ENCODE peak calls at places on chromosomes 16 and 17, in seven cellular contexts. J, C, L, K, E, Z and T are unnamed samples.

GRCh38 chr17:28865946-28866752 is 11.3 kb downstream of the ERAL1 start:
- DNase-seq in J (peak; percentile 56), C (no peak), L (no peak), K (no peak), E (no peak), Z (no peak), T (no peak)

GRCh38 chr17:20952183-20952582 is 90.6 kb downstream of the USP22 start:
- DNase-seq in J (no peak), C (no peak), L (peak; percentile 96), K (no peak), E (no peak), Z (no peak), T (no peak)

GRCh38 chr17:74431568-74432483 is at the start of gene GPRC5C:
- DNase-seq in J (no peak), C (peak; percentile 67), L (peak; percentile 85), K (peak; percentile 41), E (no peak), Z (peak; percentile 78), T (peak; percentile 86)

GRCh38 chr16:84788968-84789371 is 30.8 kb upstream of the CRISPLD2 start:
- DNase-seq in J (no peak), C (no peak), L (no peak), K (no peak), E (no peak), Z (no peak), T (no peak)

GRCh38 chr16:3673676-3674377 is 19.3 kb downstream of the DNASE1 start:
- DNase-seq in J (no peak), C (no peak), L (no peak), K (no peak), E (no peak), Z (peak; percentile 24), T (no peak)

GRCh38 chr17:6162216-6162615 is 92.0 kb downstream of the WSCD1 start:
- DNase-seq in J (no peak), C (no peak), L (no peak), K (no peak), E (no peak), Z (no peak), T (no peak)

GRCh38 chr17:6233856-6234255 is 163.7 kb downstream of the WSCD1 start:
- DNase-seq in J (no peak), C (no peak), L (no peak), K (no peak), E (peak; percentile 25), Z (no peak), T (peak; percentile 27)

GRCh38 chr17:66524848-66525247 is 222.4 kb downstream of the PRKCA start:
- DNase-seq in J (no peak), C (no peak), L (no peak), K (no peak), E (no peak), Z (no peak), T (no peak)

GRCh38 chr17:68684860-68685493 is 83.8 kb upstream of the FAM20A start:
- DNase-seq in J (no peak), C (peak; percentile 53), L (no peak), K (no peak), E (no peak), Z (no peak), T (no peak)

GRCh38 chr17:48351916-48352332 is 78.1 kb downstream of the SKAP1 start:
- DNase-seq in J (peak; percentile 64), C (no peak), L (peak; percentile 80), K (no peak), E (no peak), Z (no peak), T (no peak)

GRCh38 chr17:28443901-28444638 is 29.4 kb upstream of the SLC13A2 start:
- DNase-seq in J (no peak), C (no peak), L (no peak), K (no peak), E (no peak), Z (no peak), T (no peak)

GRCh38 chr16:85220125-85220839 is 108.0 kb upstream of the CIBAR2 start:
- DNase-seq in J (no peak), C (peak; percentile 33), L (peak; percentile 73), K (peak; percentile 72), E (peak; percentile 77), Z (peak; percentile 77), T (peak; percentile 77)

GRCh38 chr16:55655709-55656694 is at the start of gene SLC6A2:
- DNase-seq in J (no peak), C (no peak), L (no peak), K (no peak), E (no peak), Z (no peak), T (peak; percentile 58)

GRCh38 chr17:21538615-21539014 is 153.7 kb upstream of the KCNJ18 start:
- DNase-seq in J (no peak), C (no peak), L (no peak), K (no peak), E (no peak), Z (no peak), T (no peak)

GRCh38 chr17:79907855-79908254 is 68.6 kb upstream of the CBX4 start:
- DNase-seq in J (no peak), C (no peak), L (no peak), K (no peak), E (no peak), Z (no peak), T (no peak)

GRCh38 chr16:68539704-68540370 is 746 bp downstream of the ZFP90 start:
- DNase-seq in J (peak; percentile 46), C (no peak), L (no peak), K (peak; percentile 32), E (peak; percentile 47), Z (peak; percentile 28), T (no peak)

GRCh38 chr16:88478115-88478514 is 25.0 kb downstream of the ZFPM1 start:
- DNase-seq in J (peak; percentile 59), C (no peak), L (no peak), K (no peak), E (no peak), Z (no peak), T (no peak)

GRCh38 chr16:70561623-70562022 is 38.0 kb downstream of the SF3B3 start:
- DNase-seq in J (no peak), C (no peak), L (no peak), K (peak; percentile 48), E (peak; percentile 52), Z (no peak), T (no peak)

GRCh38 chr16:9079430-9079812 is 12.0 kb upstream of the HAPSTR1 start:
- DNase-seq in J (no peak), C (no peak), L (no peak), K (no peak), E (no peak), Z (no peak), T (no peak)

GRCh38 chr17:77607606-77608005 is 350.9 kb upstream of the TNRC6C start:
- DNase-seq in J (no peak), C (no peak), L (no peak), K (no peak), E (no peak), Z (no peak), T (no peak)

GRCh38 chr17:4900231-4901107 is 1.1 kb downstream of the C17orf107 start:
- DNase-seq in J (peak; percentile 14), C (no peak), L (no peak), K (no peak), E (no peak), Z (no peak), T (no peak)

GRCh38 chr17:17661134-17661533 is 20.1 kb upstream of the RAI1 start:
- DNase-seq in J (no peak), C (no peak), L (no peak), K (no peak), E (no peak), Z (no peak), T (no peak)

GRCh38 chr16:67430504-67431076 is 331 bp upstream of the HSD11B2 start:
- DNase-seq in J (peak; percentile 4), C (no peak), L (peak; percentile 41), K (no peak), E (no peak), Z (no peak), T (peak; percentile 40)

GRCh38 chr17:14557482-14557881 is 256.6 kb downstream of the HS3ST3B1 start:
- DNase-seq in J (peak; percentile 63), C (no peak), L (no peak), K (no peak), E (no peak), Z (no peak), T (no peak)

GRCh38 chr17:50129946-50130777 is at the start of gene SAMD14:
- DNase-seq in J (no peak), C (no peak), L (peak; percentile 22), K (peak; percentile 43), E (peak; percentile 66), Z (no peak), T (peak; percentile 61)

GRCh38 chr16:72927199-72928088 is 120.5 kb downstream of the ZFHX3 start:
- DNase-seq in J (no peak), C (no peak), L (peak; percentile 78), K (peak; percentile 21), E (no peak), Z (no peak), T (no peak)

GRCh38 chr17:56762988-56763387 is 70.7 kb downstream of the C17orf67 start:
- DNase-seq in J (no peak), C (no peak), L (no peak), K (no peak), E (no peak), Z (no peak), T (no peak)

GRCh38 chr16:50568187-50568830 is 20.1 kb downstream of the NKD1 start:
- DNase-seq in J (no peak), C (no peak), L (no peak), K (no peak), E (no peak), Z (no peak), T (no peak)

GRCh38 chr16:88608076-88608475 is 30.3 kb upstream of the IL17C start:
- DNase-seq in J (no peak), C (no peak), L (no peak), K (no peak), E (no peak), Z (no peak), T (no peak)

GRCh38 chr16:77993111-77993571 is 29.2 kb upstream of the CLEC3A start:
- DNase-seq in J (no peak), C (no peak), L (no peak), K (no peak), E (no peak), Z (no peak), T (peak; percentile 26)

GRCh38 chr17:1315409-1315808 is 35.9 kb downstream of the TRARG1 start:
- DNase-seq in J (no peak), C (no peak), L (no peak), K (no peak), E (no peak), Z (peak; percentile 70), T (no peak)

GRCh38 chr17:75684249-75684648 is 17.1 kb downstream of the SAP30BP start:
- DNase-seq in J (no peak), C (no peak), L (no peak), K (no peak), E (no peak), Z (no peak), T (no peak)

GRCh38 chr17:2368383-2368782 is 31.1 kb downstream of the SGSM2 start:
- DNase-seq in J (no peak), C (no peak), L (no peak), K (no peak), E (no peak), Z (peak; percentile 61), T (no peak)

GRCh38 chr16:64144612-64145011 is 977.3 kb downstream of the CDH11 start:
- DNase-seq in J (no peak), C (no peak), L (no peak), K (no peak), E (no peak), Z (no peak), T (no peak)

GRCh38 chr16:17416461-17417221 is 54.1 kb downstream of the XYLT1 start:
- DNase-seq in J (peak; percentile 92), C (peak; percentile 37), L (peak; percentile 64), K (no peak), E (peak; percentile 45), Z (peak; percentile 38), T (no peak)

GRCh38 chr16:57538235-57538711 is 1.9 kb upstream of the CCDC102A start:
- DNase-seq in J (no peak), C (no peak), L (no peak), K (no peak), E (peak; percentile 31), Z (no peak), T (no peak)

GRCh38 chr16:2839650-2840450 is 9.7 kb downstream of the ZG16B start:
- DNase-seq in J (no peak), C (no peak), L (no peak), K (no peak), E (no peak), Z (no peak), T (no peak)

GRCh38 chr17:38333635-38334295 is 10.0 kb downstream of the GPR179 start:
- DNase-seq in J (peak; percentile 72), C (no peak), L (peak; percentile 66), K (no peak), E (peak; percentile 54), Z (no peak), T (peak; percentile 82)